ENCODE peak calls at places on chromosomes 12 and 14, in four cellular contexts. T is lower leg skin, R is stomach, J is IMR-90. I is an unnamed sample.

GRCh38 chr14:37056473-37056872 is 115.9 kb downstream of the SLC25A21 start:
- DNase-seq in T (no peak), R (no peak), J (peak; percentile 71), I (peak; percentile 42)

GRCh38 chr12:108302471-108303311 is 36.4 kb downstream of the CMKLR1 start:
- DNase-seq in T (peak; percentile 97), R (peak; percentile 39), J (no peak), I (no peak)

GRCh38 chr12:132065203-132065602 is 78.9 kb downstream of the DDX51 start:
- DNase-seq in T (no peak), R (no peak), J (no peak), I (no peak)

GRCh38 chr12:108282160-108282559 is 57.0 kb downstream of the CMKLR1 start:
- DNase-seq in T (no peak), R (no peak), J (no peak), I (no peak)

GRCh38 chr14:99720941-99721791 is 37.1 kb downstream of the CYP46A1 start:
- DNase-seq in T (peak; percentile 73), R (no peak), J (no peak), I (no peak)

GRCh38 chr14:60183724-60184596 is 18.8 kb upstream of the DHRS7 start:
- DNase-seq in T (no peak), R (no peak), J (peak; percentile 77), I (no peak)

GRCh38 chr14:66120402-66120801 is 365.8 kb upstream of the CCDC196 start:
- DNase-seq in T (no peak), R (no peak), J (no peak), I (no peak)

GRCh38 chr12:111766608-111767361 is at the start of gene ALDH2:
- DNase-seq in T (peak; percentile 94), R (peak; percentile 83), J (peak; percentile 43), I (no peak)

DNA sequence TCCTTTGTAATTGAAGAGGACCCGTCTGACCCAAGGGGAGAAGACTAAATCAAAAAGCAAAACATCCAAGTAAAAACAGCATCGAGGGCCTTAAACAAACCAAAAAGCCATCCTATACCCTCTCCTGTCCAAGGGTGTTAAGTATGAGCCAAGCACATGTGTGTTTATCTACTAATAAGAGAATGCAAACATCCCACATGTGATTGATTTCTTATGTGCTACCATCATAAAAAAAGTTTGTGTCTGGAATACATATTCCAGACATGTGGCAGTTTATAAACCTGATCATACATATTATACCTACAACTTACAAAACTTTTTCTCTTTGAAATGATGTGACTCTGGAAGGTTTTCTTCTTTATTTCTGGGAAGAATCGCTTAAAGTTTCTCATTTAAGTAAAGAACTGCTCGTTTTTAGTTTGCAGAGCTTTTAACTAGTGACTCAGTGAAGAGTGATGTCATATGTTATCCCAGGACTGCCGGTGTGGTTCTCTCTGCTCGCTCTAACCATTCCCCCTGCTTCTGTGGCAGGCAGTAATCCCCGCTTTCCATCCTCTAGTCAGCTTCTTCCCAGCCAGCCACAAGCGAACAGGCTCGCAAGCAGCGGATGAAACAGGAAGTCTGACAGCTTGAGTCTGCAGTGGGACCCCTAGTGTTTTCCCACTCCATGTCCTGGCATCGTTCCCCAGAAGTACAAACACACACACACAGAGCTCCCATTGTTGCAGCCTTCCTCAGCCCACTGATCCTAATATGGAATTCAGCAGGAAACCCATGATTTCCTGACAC is 431 bp upstream of the RHOJ start:
- DNase-seq in T (peak; percentile 92), R (peak; percentile 47), J (peak; percentile 99), I (peak; percentile 26)
- TF ChIP-seq POLR2A in T (no peak), R (no peak), J (peak; percentile 68), I (no peak)

GRCh38 chr14:104970231-104971068 is 7.7 kb downstream of the AHNAK2 start:
- DNase-seq in T (peak; percentile 98), R (peak; percentile 40), J (peak; percentile 81), I (peak; percentile 86)
- TF ChIP-seq POLR2A in T (no peak), R (no peak), J (no peak), I (peak; percentile 54)

DNA sequence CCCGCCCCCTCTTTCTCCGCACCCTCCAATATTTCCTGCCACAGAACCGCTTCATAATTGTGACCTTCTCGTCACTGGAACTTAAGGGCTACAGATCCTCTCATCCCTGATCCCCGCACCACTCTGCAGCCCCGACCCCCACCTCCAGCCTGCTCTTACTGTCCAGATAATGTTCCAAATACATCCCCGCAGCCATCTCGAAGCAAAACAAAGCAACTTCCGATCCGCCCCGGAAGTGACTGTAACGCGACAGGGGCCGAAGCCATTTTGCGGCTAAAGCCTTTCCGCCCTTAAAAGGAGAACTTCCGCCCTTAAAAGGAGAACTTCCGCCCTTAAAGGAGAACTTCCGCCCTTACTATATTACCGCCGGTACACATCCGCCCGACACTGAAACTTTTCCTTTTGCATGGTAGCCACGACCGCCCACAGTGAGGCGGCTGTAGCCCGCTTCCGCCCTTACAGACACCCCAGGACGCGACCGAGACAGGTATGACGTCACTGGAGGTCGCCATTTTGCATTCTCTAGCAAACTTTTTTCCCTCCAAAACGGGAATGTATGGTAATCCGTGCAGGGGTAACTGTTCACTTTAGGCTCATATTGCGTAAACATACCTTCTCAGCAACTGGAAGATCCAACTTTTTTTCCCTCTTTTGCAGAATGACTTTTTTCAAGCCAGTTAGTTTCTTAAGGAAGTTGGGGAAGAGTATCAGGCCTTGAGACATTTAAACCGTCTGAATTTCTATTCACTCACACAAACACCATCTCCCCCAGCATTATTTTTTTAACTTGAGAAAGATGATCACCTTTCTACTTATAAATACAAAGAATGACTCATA is at the start of gene ING4:
- DNase-seq in T (peak; percentile 99), R (peak; percentile 98), J (peak; percentile 99), I (peak; percentile 94)
- TF ChIP-seq POLR2A in T (no peak), R (no peak), J (peak; percentile 80), I (no peak)

GRCh38 chr14:74691456-74691855 is 21.4 kb downstream of the AREL1 start:
- DNase-seq in T (no peak), R (no peak), J (no peak), I (no peak)
- TF ChIP-seq POLR2A in T (no peak), R (no peak), J (no peak), I (no peak)

DNA sequence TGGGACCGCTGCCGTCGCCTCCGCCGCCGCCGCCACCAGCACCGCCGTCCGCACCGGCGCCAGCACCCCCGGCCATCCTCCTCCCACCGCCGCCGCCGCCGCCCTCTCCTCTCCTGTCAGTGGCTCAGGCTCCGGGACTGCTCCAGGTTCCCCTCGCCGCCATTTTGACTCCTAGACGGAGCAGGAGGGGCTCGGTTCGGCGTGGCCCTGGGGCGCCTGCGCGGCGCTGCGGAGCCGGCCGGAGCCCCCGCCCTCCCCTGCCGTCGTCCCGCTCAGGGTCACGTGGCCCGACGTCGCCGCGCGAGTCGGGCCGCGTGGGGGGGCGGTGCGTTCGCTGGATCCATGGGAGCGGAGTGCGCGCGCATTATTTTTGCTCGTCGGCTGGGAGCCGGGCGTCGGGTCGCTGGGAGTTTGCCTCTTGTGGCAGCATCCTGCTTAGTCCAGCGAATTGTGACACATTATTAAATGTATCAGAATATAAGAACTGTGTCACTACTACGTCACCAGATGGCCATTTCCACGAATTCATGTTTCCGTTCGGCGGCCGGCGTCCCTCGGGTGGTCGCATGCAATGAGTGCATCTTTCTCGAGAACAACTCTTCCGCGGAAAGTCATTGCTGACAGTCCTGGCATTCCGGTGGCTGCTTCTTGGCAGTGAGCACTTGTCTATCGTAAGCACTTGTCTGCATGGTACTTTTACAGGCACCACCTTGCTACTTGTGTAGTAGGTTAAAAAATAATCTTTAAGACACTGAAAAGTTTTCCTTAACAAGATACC is at the start of gene BTBD7:
- DNase-seq in T (peak; percentile 98), R (peak; percentile 96), J (peak; percentile 92), I (peak; percentile 95)
- TF ChIP-seq POLR2A in T (peak; percentile 25), R (no peak), J (peak; percentile 80), I (peak; percentile 44)

DNA sequence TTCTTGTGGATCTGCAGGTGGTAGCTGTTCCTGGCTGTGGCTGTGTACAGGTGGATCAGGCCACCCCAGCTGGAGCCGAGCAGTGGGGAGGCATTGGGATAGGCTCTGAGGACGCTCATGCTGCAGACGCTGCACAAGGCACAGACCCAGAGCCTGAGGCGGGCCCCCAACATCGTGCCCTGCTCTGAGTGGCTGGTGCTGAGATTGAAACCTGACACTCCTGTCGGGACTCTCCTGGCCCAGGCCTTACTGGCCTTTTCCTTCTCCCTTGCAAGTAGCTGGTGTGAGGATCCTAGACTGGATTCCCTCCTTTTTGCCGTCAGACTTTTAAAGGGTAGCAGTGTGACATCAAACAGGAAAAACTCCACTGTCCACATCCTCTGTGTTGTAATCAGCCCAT is at the start of gene FGF23:
- DNase-seq in T (no peak), R (no peak), J (peak; percentile 41), I (no peak)
- TF ChIP-seq POLR2A in T (no peak), R (no peak), J (no peak), I (no peak)

GRCh38 chr12:57110189-57111045 is 745 bp downstream of the STAT6 start:
- DNase-seq in T (peak; percentile 96), R (peak; percentile 68), J (peak; percentile 37), I (no peak)
- TF ChIP-seq POLR2A in T (no peak), R (no peak), J (no peak), I (no peak)

GRCh38 chr14:50943943-50944646 is at the start of gene PYGL:
- DNase-seq in T (peak; percentile 93), R (peak; percentile 69), J (peak; percentile 49), I (peak; percentile 51)

GRCh38 chr14:50944647-50945413 is 547 bp upstream of the PYGL start:
- DNase-seq in T (peak; percentile 90), R (peak; percentile 50), J (peak; percentile 35), I (peak; percentile 40)

GRCh38 chr14:50946234-50946935 is 2.1 kb upstream of the PYGL start:
- DNase-seq in T (no peak), R (no peak), J (no peak), I (no peak)

GRCh38 chr14:50941151-50941550 is 3.1 kb downstream of the PYGL start:
- DNase-seq in T (no peak), R (no peak), J (peak; percentile 31), I (no peak)

GRCh38 chr14:50943261-50943942 is 881 bp downstream of the PYGL start:
- DNase-seq in T (peak; percentile 92), R (peak; percentile 32), J (peak; percentile 28), I (peak; percentile 44)
- TF ChIP-seq POLR2A in T (no peak), R (no peak), J (no peak), I (no peak)

GRCh38 chr12:26022043-26022442 is 63.6 kb downstream of the RASSF8 start:
- DNase-seq in T (no peak), R (no peak), J (no peak), I (no peak)

GRCh38 chr12:26014085-26014484 is 55.6 kb downstream of the RASSF8 start:
- DNase-seq in T (no peak), R (no peak), J (peak; percentile 13), I (no peak)

GRCh38 chr12:26018926-26019325 is 60.4 kb downstream of the RASSF8 start:
- DNase-seq in T (no peak), R (no peak), J (peak; percentile 60), I (no peak)

GRCh38 chr12:26021534-26021933 is 63.1 kb downstream of the RASSF8 start:
- DNase-seq in T (no peak), R (no peak), J (no peak), I (no peak)

DNA sequence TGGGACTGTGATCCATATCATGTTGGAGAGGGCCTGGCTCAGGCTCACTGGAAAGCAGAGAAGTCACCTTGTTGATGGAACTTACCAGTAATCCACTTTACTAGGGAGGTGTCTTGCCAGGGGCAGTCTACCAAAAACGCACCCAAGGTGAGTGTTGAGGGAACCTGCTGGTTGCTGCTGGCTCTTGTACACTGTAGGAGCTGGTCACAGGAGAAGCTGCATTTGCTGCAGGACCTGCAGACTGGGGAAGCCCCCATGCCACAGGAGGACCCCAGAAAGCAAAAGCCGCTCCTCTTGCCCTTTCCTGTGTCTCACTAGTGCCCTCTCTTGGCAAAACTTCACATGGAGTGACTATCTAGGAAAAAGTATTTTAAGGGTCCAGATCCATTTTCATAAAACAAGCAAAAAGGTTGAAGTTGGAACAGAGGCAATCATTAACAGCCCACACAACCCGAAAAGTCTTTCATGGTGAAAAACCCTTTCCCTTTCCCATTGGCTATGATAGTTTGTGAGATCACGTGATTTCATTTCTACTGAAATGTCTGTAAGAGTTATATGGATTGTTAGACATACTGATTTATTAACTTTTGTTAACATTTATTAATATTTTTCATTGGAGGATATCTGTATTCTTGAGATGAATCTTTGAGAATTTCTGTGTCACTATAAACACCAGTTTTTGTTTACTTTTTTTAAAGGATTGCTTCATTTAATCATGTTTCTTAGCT is 59.2 kb downstream of the RASSF8 start:
- DNase-seq in T (no peak), R (no peak), J (peak; percentile 36), I (no peak)
- TF ChIP-seq POLR2A in T (no peak), R (no peak), J (no peak), I (no peak)